ENCODE peak calls at places on chromosomes 5 and 9, in four cellular contexts. S is astrocyte of the spinal cord; H is CD8-positive, alpha-beta T cell; G is lung. I is an unnamed sample.

GRCh38 chr5:16508730-16509531 is 43.3 kb upstream of the ZNF622 start:
- DNase-seq in S (no peak), H (no peak), G (peak; percentile 54), I (peak; percentile 89)

GRCh38 chr5:6745706-6746217 is 32.5 kb downstream of the TENT4A start:
- DNase-seq in S (peak; percentile 64), H (peak; percentile 26), G (no peak), I (peak; percentile 81)

GRCh38 chr5:98309785-98310566 is 463.5 kb upstream of the RGMB start:
- DNase-seq in S (peak; percentile 98), H (no peak), G (no peak), I (no peak)

GRCh38 chr9:127212453-127212852 is 52.1 kb upstream of the GARNL3 start:
- DNase-seq in S (no peak), H (no peak), G (no peak), I (no peak)

GRCh38 chr5:77259479-77259878 is 49.0 kb downstream of the PDE8B start:
- DNase-seq in S (no peak), H (no peak), G (no peak), I (no peak)

GRCh38 chr5:65883461-65883860 is 42.9 kb upstream of the ERBIN start:
- DNase-seq in S (no peak), H (no peak), G (no peak), I (no peak)

GRCh38 chr9:83708515-83709158 is 879 bp upstream of the UBQLN1 start:
- DNase-seq in S (no peak), H (peak; percentile 61), G (peak; percentile 72), I (peak; percentile 66)

GRCh38 chr5:139699352-139699751 is 51.2 kb downstream of the CXXC5 start:
- DNase-seq in S (no peak), H (no peak), G (no peak), I (no peak)

GRCh38 chr9:133341369-133342082 is 5.5 kb upstream of the SURF6 start:
- DNase-seq in S (no peak), H (no peak), G (peak; percentile 63), I (no peak)

GRCh38 chr9:86324308-86324707 is 29.9 kb downstream of the TUT7 start:
- DNase-seq in S (peak; percentile 59), H (no peak), G (no peak), I (no peak)

GRCh38 chr9:86946712-86947145 is 577 bp downstream of the GAS1 start:
- DNase-seq in S (peak; percentile 62), H (peak; percentile 44), G (peak; percentile 36), I (peak; percentile 38)

GRCh38 chr9:117414220-117414905 is 494 bp downstream of the ASTN2 start:
- DNase-seq in S (no peak), H (no peak), G (no peak), I (no peak)

GRCh38 chr9:121455527-121456239 is 44.0 kb downstream of the GGTA1 start:
- DNase-seq in S (no peak), H (peak; percentile 45), G (no peak), I (no peak)

GRCh38 chr5:10222326-10222725 is 27.4 kb downstream of the ATPSCKMT start:
- DNase-seq in S (peak; percentile 33), H (no peak), G (no peak), I (no peak)

GRCh38 chr9:120876842-120877240 is at the start of gene PHF19:
- DNase-seq in S (peak; percentile 39), H (no peak), G (no peak), I (no peak)

GRCh38 chr5:34709861-34710673 is 53.9 kb downstream of the RAI14 start:
- DNase-seq in S (peak; percentile 96), H (no peak), G (no peak), I (peak; percentile 54)

GRCh38 chr5:73939535-73939934 is 313.5 kb downstream of the ARHGEF28 start:
- DNase-seq in S (no peak), H (no peak), G (no peak), I (peak; percentile 44)

GRCh38 chr9:81609782-81610738 is 79.3 kb downstream of the TLE1 start:
- DNase-seq in S (peak; percentile 56), H (no peak), G (no peak), I (no peak)

GRCh38 chr9:101465330-101465915 is 29.8 kb upstream of the ALDOB start:
- DNase-seq in S (peak; percentile 62), H (no peak), G (peak; percentile 40), I (peak; percentile 95)

GRCh38 chr9:1303911-1304310 is 253.8 kb downstream of the DMRT2 start:
- DNase-seq in S (no peak), H (no peak), G (no peak), I (no peak)

GRCh38 chr5:139845846-139846681 is 50.5 kb downstream of the PSD2 start:
- DNase-seq in S (no peak), H (no peak), G (no peak), I (peak; percentile 36)

GRCh38 chr9:37520641-37521040 is 34.9 kb downstream of the POLR1E start:
- DNase-seq in S (no peak), H (no peak), G (no peak), I (no peak)

GRCh38 chr5:61817472-61818326 is 485.6 kb downstream of the ZSWIM6 start:
- DNase-seq in S (peak; percentile 47), H (no peak), G (no peak), I (peak; percentile 74)

GRCh38 chr5:61333351-61334223 is 1.5 kb downstream of the ZSWIM6 start:
- DNase-seq in S (peak; percentile 49), H (peak; percentile 31), G (peak; percentile 61), I (peak; percentile 45)

GRCh38 chr9:130681769-130682489 is 11.7 kb upstream of the EXOSC2 start:
- DNase-seq in S (no peak), H (peak; percentile 19), G (no peak), I (peak; percentile 25)

GRCh38 chr9:133282454-133283238 is 7.6 kb upstream of the ABO start:
- DNase-seq in S (no peak), H (no peak), G (no peak), I (peak; percentile 69)

GRCh38 chr9:81595887-81596558 is 93.3 kb downstream of the TLE1 start:
- DNase-seq in S (peak; percentile 59), H (no peak), G (no peak), I (no peak)

GRCh38 chr5:154478224-154478565 is at the start of gene HAND1:
- DNase-seq in S (no peak), H (no peak), G (peak; percentile 49), I (peak; percentile 46)

GRCh38 chr5:10528056-10528816 is 35.6 kb upstream of the ANKRD33B start:
- DNase-seq in S (peak; percentile 58), H (no peak), G (no peak), I (no peak)

GRCh38 chr9:112332977-112333638 is at the start of gene PTBP3:
- DNase-seq in S (peak; percentile 80), H (peak; percentile 81), G (peak; percentile 82), I (peak; percentile 87)

GRCh38 chr5:136082390-136083193 is 50.1 kb upstream of the SMAD5 start:
- DNase-seq in S (peak; percentile 60), H (peak; percentile 61), G (peak; percentile 77), I (peak; percentile 68)

GRCh38 chr5:158212915-158213314 is 354.0 kb upstream of the CLINT1 start:
- DNase-seq in S (no peak), H (no peak), G (no peak), I (no peak)

GRCh38 chr5:10423009-10423408 is 18.7 kb upstream of the ROPN1L start:
- DNase-seq in S (no peak), H (no peak), G (no peak), I (no peak)

GRCh38 chr9:134644715-134645606 is 3.4 kb downstream of the COL5A1 start:
- DNase-seq in S (peak; percentile 96), H (no peak), G (peak; percentile 71), I (peak; percentile 7)

GRCh38 chr9:90423661-90424193 is 218.9 kb downstream of the DIRAS2 start:
- DNase-seq in S (peak; percentile 12), H (no peak), G (no peak), I (peak; percentile 27)

GRCh38 chr9:93708289-93708986 is 132.1 kb downstream of the PHF2 start:
- DNase-seq in S (no peak), H (no peak), G (no peak), I (no peak)

DNA sequence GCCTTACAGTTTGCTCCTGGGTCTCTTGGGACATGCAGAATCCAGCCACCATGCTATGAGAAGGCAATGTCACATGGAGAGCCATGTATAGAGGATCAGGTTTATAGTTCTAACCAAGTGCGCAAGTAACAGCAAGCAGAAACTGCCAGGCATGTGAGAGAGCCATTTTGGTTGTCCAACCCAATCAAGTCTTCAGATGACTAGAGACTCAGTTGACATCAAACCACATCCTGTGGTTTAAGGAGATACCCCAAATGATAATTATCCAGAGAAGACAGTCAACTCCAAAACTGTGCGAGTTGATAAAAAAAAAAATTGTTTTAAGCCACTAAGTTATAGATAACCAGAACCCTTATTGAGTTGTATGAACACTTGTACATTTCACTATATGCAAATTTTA is 40.2 kb downstream of the TMEM232 start:
- DNase-seq in S (no peak), H (no peak), G (no peak), I (no peak)
- H3K4me3 ChIP-seq in S (no peak overlapping the region), H (no peak overlapping the region), G (no peak overlapping the region), I (no peak overlapping the region)

GRCh38 chr9:107214381-107214780 is 68.7 kb upstream of the RAD23B start:
- DNase-seq in S (no peak), H (no peak), G (no peak), I (no peak)
- H3K4me3 ChIP-seq in S (no peak overlapping the region), H (no peak overlapping the region), G (no peak overlapping the region), I (no peak overlapping the region)

GRCh38 chr5:88244686-88245085 is 24.0 kb downstream of the TMEM161B start:
- DNase-seq in S (peak; percentile 17), H (no peak), G (no peak), I (no peak)
- H3K4me3 ChIP-seq in S (no peak overlapping the region), H (no peak overlapping the region), G (no peak overlapping the region), I (no peak overlapping the region)

GRCh38 chr5:150945947-150946346 is 41.2 kb upstream of the ZNF300 start:
- DNase-seq in S (no peak), H (no peak), G (no peak), I (no peak)
- H3K4me3 ChIP-seq in S (peak overlapping the region; percentile 63), H (no peak overlapping the region), G (peak overlapping the region; percentile 50), I (peak overlapping the region; percentile 37)

GRCh38 chr9:74609671-74610416 is 112.7 kb downstream of the RORB start:
- DNase-seq in S (no peak), H (no peak), G (no peak), I (no peak)
- H3K4me3 ChIP-seq in S (no peak overlapping the region), H (no peak overlapping the region), G (no peak overlapping the region), I (no peak overlapping the region)

GRCh38 chr5:177300971-177301370 is 2.5 kb downstream of the RAB24 start:
- DNase-seq in S (no peak), H (no peak), G (no peak), I (no peak)
- H3K4me3 ChIP-seq in S (no peak overlapping the region), H (peak overlapping the region; percentile 0), G (no peak overlapping the region), I (no peak overlapping the region)

GRCh38 chr9:75023846-75024245 is 4.2 kb downstream of the CARNMT1 start:
- DNase-seq in S (no peak), H (no peak), G (no peak), I (no peak)
- H3K4me3 ChIP-seq in S (no peak overlapping the region), H (no peak overlapping the region), G (no peak overlapping the region), I (no peak overlapping the region)

GRCh38 chr9:136132500-136133050 is 13.9 kb upstream of the TMEM250 start:
- DNase-seq in S (no peak), H (no peak), G (no peak), I (no peak)
- H3K4me3 ChIP-seq in S (no peak overlapping the region), H (no peak overlapping the region), G (no peak overlapping the region), I (no peak overlapping the region)